ENCODE peak calls at places on chromosomes 12 and 14, in eight cellular contexts. M is activated CD4-positive, alpha-beta T cell treated with anti-CD3 and anti-CD28 coated beads for 1 hour; O is small intestine; X is SK-N-SH; R is non-pigmented ciliary epithelial cell; C is pons; W is amygdala; V is memory B cell. Y is an unnamed sample.

GRCh38 chr12:110619534-110619953 is 5.6 kb downstream of the TCTN1 start:
- DNase-seq in R (no peak), C (no peak), W (no peak), V (peak), O (no peak), X (peak), M (no peak), Y (no peak)

GRCh38 chr14:89598548-89599186 is 181.6 kb upstream of the FOXN3 start:
- DNase-seq in C (no peak), X (no peak), R (no peak), O (no peak), M (no peak), W (no peak), V (no peak), Y (no peak)

GRCh38 chr14:58712357-58712756 is 74.6 kb downstream of the DACT1 start:
- DNase-seq in M (no peak), R (no peak), V (no peak), X (peak), O (no peak), W (no peak), C (no peak), Y (no peak)

GRCh38 chr12:85626031-85626781 is 210.0 kb downstream of the RASSF9 start:
- DNase-seq in V (no peak), O (no peak), R (peak), C (no peak), M (no peak), W (no peak), X (no peak), Y (no peak)

GRCh38 chr14:94171208-94171607 is 2.9 kb upstream of the PPP4R4 start:
- DNase-seq in V (no peak), M (no peak), W (no peak), X (peak), O (no peak), C (no peak), R (no peak), Y (no peak)

GRCh38 chr12:52230364-52231281 is 2.4 kb upstream of the KRT7 start:
- DNase-seq in O (no peak), W (no peak), C (no peak), M (no peak), X (peak), R (peak), V (no peak), Y (peak)

GRCh38 chr14:85471744-85472143 is 58.2 kb upstream of the FLRT2 start:
- DNase-seq in V (no peak), C (no peak), R (peak), X (peak), M (no peak), W (no peak), O (no peak), Y (no peak)

GRCh38 chr12:106179086-106179485 is 40.3 kb upstream of the NUAK1 start:
- DNase-seq in V (no peak), W (no peak), R (no peak), C (no peak), X (no peak), M (no peak), O (no peak), Y (no peak)

GRCh38 chr12:106651552-106651951 is 68.7 kb downstream of the RFX4 start:
- DNase-seq in V (no peak), O (no peak), M (no peak), R (no peak), W (peak), X (no peak), C (peak), Y (no peak)

Y was measured in lower leg skin.